ENCODE peak calls at places on chromosomes 7 and 10, in ten cellular contexts. One of them, this sample, is unnamed.
A peak's percentile ranks its signal among the peaks of the same experiment; 100 is the strongest.

GRCh38 chr10:22849077-22849810 is 78.6 kb upstream of the ARMC3 start:
- DNase-seq in astrocyte: peak; percentile 38
- DNase-seq in HEK293T: no peak
- DNase-seq in left lung: peak; percentile 42
- DNase-seq in T follicular helper cell: no peak
- DNase-seq in T47D: no peak
- DNase-seq in stimulated activated CD8-positive, alpha-beta memory T cell treated with anti-CD3 and anti-CD28 coated beads, Interleukin-15, amount 100 ng/mL, for 1 hour: no peak
- DNase-seq in Calu3: peak; percentile 52
- DNase-seq in DMS153: no peak
- DNase-seq in iPS DF 6.9: no peak
- DNase-seq in this sample: peak; percentile 49

GRCh38 chr10:118544401-118544948 is 51.0 kb downstream of the PRLHR start:
- DNase-seq in astrocyte: no peak
- DNase-seq in HEK293T: no peak
- DNase-seq in left lung: no peak
- DNase-seq in T follicular helper cell: no peak
- DNase-seq in T47D: no peak
- DNase-seq in stimulated activated CD8-positive, alpha-beta memory T cell treated with anti-CD3 and anti-CD28 coated beads, Interleukin-15, amount 100 ng/mL, for 1 hour: no peak
- DNase-seq in Calu3: no peak
- DNase-seq in DMS153: no peak
- DNase-seq in iPS DF 6.9: no peak
- DNase-seq in this sample: no peak

GRCh38 chr7:155254018-155254417 is 43.7 kb upstream of the INSIG1 start:
- DNase-seq in astrocyte: no peak
- DNase-seq in HEK293T: no peak
- DNase-seq in left lung: no peak
- DNase-seq in T follicular helper cell: no peak
- DNase-seq in T47D: no peak
- DNase-seq in stimulated activated CD8-positive, alpha-beta memory T cell treated with anti-CD3 and anti-CD28 coated beads, Interleukin-15, amount 100 ng/mL, for 1 hour: no peak
- DNase-seq in Calu3: no peak
- DNase-seq in DMS153: no peak
- DNase-seq in iPS DF 6.9: no peak
- DNase-seq in this sample: no peak

GRCh38 chr7:157437519-157438061 is 100.8 kb downstream of the DNAJB6 start:
- DNase-seq in astrocyte: no peak
- DNase-seq in HEK293T: no peak
- DNase-seq in left lung: no peak
- DNase-seq in T follicular helper cell: no peak
- DNase-seq in T47D: no peak
- DNase-seq in stimulated activated CD8-positive, alpha-beta memory T cell treated with anti-CD3 and anti-CD28 coated beads, Interleukin-15, amount 100 ng/mL, for 1 hour: no peak
- DNase-seq in Calu3: no peak
- DNase-seq in DMS153: no peak
- DNase-seq in iPS DF 6.9: no peak
- DNase-seq in this sample: no peak

GRCh38 chr10:119665901-119666708 is 14.9 kb downstream of the BAG3 start:
- DNase-seq in astrocyte: no peak
- DNase-seq in HEK293T: no peak
- DNase-seq in left lung: no peak
- DNase-seq in T follicular helper cell: no peak
- DNase-seq in T47D: peak; percentile 58
- DNase-seq in stimulated activated CD8-positive, alpha-beta memory T cell treated with anti-CD3 and anti-CD28 coated beads, Interleukin-15, amount 100 ng/mL, for 1 hour: no peak
- DNase-seq in Calu3: no peak
- DNase-seq in DMS153: no peak
- DNase-seq in iPS DF 6.9: no peak
- DNase-seq in this sample: no peak

GRCh38 chr10:75019360-75019759 is 92.1 kb upstream of the SAMD8 start:
- DNase-seq in astrocyte: peak; percentile 25
- DNase-seq in HEK293T: no peak
- DNase-seq in left lung: no peak
- DNase-seq in T follicular helper cell: no peak
- DNase-seq in T47D: peak; percentile 31
- DNase-seq in stimulated activated CD8-positive, alpha-beta memory T cell treated with anti-CD3 and anti-CD28 coated beads, Interleukin-15, amount 100 ng/mL, for 1 hour: no peak
- DNase-seq in Calu3: no peak
- DNase-seq in DMS153: peak; percentile 11
- DNase-seq in iPS DF 6.9: no peak
- DNase-seq in this sample: no peak

GRCh38 chr7:94906035-94906796 is 1.2 kb upstream of the PPP1R9A start:
- DNase-seq in astrocyte: no peak
- DNase-seq in HEK293T: no peak
- DNase-seq in left lung: no peak
- DNase-seq in T follicular helper cell: no peak
- DNase-seq in T47D: peak; percentile 2
- DNase-seq in stimulated activated CD8-positive, alpha-beta memory T cell treated with anti-CD3 and anti-CD28 coated beads, Interleukin-15, amount 100 ng/mL, for 1 hour: no peak
- DNase-seq in Calu3: no peak
- DNase-seq in DMS153: no peak
- DNase-seq in iPS DF 6.9: no peak
- DNase-seq in this sample: no peak

GRCh38 chr7:35599642-35600041 is 95.3 kb downstream of the HERPUD2 start:
- DNase-seq in astrocyte: no peak
- DNase-seq in HEK293T: no peak
- DNase-seq in left lung: no peak
- DNase-seq in T follicular helper cell: no peak
- DNase-seq in T47D: no peak
- DNase-seq in stimulated activated CD8-positive, alpha-beta memory T cell treated with anti-CD3 and anti-CD28 coated beads, Interleukin-15, amount 100 ng/mL, for 1 hour: no peak
- DNase-seq in Calu3: no peak
- DNase-seq in DMS153: no peak
- DNase-seq in iPS DF 6.9: no peak
- DNase-seq in this sample: no peak

GRCh38 chr10:66642217-66642616 is 283.6 kb upstream of the LRRTM3 start:
- DNase-seq in astrocyte: peak; percentile 12
- DNase-seq in HEK293T: no peak
- DNase-seq in left lung: no peak
- DNase-seq in T follicular helper cell: no peak
- DNase-seq in T47D: no peak
- DNase-seq in stimulated activated CD8-positive, alpha-beta memory T cell treated with anti-CD3 and anti-CD28 coated beads, Interleukin-15, amount 100 ng/mL, for 1 hour: no peak
- DNase-seq in Calu3: no peak
- DNase-seq in DMS153: no peak
- DNase-seq in iPS DF 6.9: no peak
- DNase-seq in this sample: no peak

GRCh38 chr10:132588301-132589013 is 50.9 kb downstream of the INPP5A start:
- DNase-seq in astrocyte: no peak
- DNase-seq in HEK293T: no peak
- DNase-seq in left lung: peak; percentile 74
- DNase-seq in T follicular helper cell: no peak
- DNase-seq in T47D: no peak
- DNase-seq in stimulated activated CD8-positive, alpha-beta memory T cell treated with anti-CD3 and anti-CD28 coated beads, Interleukin-15, amount 100 ng/mL, for 1 hour: no peak
- DNase-seq in Calu3: no peak
- DNase-seq in DMS153: no peak
- DNase-seq in iPS DF 6.9: no peak
- DNase-seq in this sample: peak; percentile 79

GRCh38 chr10:103648951-103649532 is 155.5 kb downstream of the NEURL1 start:
- DNase-seq in astrocyte: peak; percentile 74
- DNase-seq in HEK293T: no peak
- DNase-seq in left lung: peak; percentile 68
- DNase-seq in T follicular helper cell: no peak
- DNase-seq in T47D: peak; percentile 66
- DNase-seq in stimulated activated CD8-positive, alpha-beta memory T cell treated with anti-CD3 and anti-CD28 coated beads, Interleukin-15, amount 100 ng/mL, for 1 hour: no peak
- DNase-seq in Calu3: no peak
- DNase-seq in DMS153: no peak
- DNase-seq in iPS DF 6.9: no peak
- DNase-seq in this sample: no peak

GRCh38 chr7:129591868-129592267 is 19.7 kb upstream of the NRF1 start:
- DNase-seq in astrocyte: no peak
- DNase-seq in HEK293T: no peak
- DNase-seq in left lung: no peak
- DNase-seq in T follicular helper cell: no peak
- DNase-seq in T47D: no peak
- DNase-seq in stimulated activated CD8-positive, alpha-beta memory T cell treated with anti-CD3 and anti-CD28 coated beads, Interleukin-15, amount 100 ng/mL, for 1 hour: no peak
- DNase-seq in Calu3: no peak
- DNase-seq in DMS153: no peak
- DNase-seq in iPS DF 6.9: no peak
- DNase-seq in this sample: no peak

GRCh38 chr7:18808026-18808425 is 309.4 kb downstream of the TWIST1 start:
- DNase-seq in astrocyte: no peak
- DNase-seq in HEK293T: no peak
- DNase-seq in left lung: no peak
- DNase-seq in T follicular helper cell: no peak
- DNase-seq in T47D: no peak
- DNase-seq in stimulated activated CD8-positive, alpha-beta memory T cell treated with anti-CD3 and anti-CD28 coated beads, Interleukin-15, amount 100 ng/mL, for 1 hour: no peak
- DNase-seq in Calu3: no peak
- DNase-seq in DMS153: no peak
- DNase-seq in iPS DF 6.9: no peak
- DNase-seq in this sample: no peak

GRCh38 chr10:49178489-49179471 is 9.4 kb downstream of the TMEM273 start:
- DNase-seq in astrocyte: no peak
- DNase-seq in HEK293T: no peak
- DNase-seq in left lung: no peak
- DNase-seq in T follicular helper cell: no peak
- DNase-seq in T47D: no peak
- DNase-seq in stimulated activated CD8-positive, alpha-beta memory T cell treated with anti-CD3 and anti-CD28 coated beads, Interleukin-15, amount 100 ng/mL, for 1 hour: no peak
- DNase-seq in Calu3: no peak
- DNase-seq in DMS153: no peak
- DNase-seq in iPS DF 6.9: no peak
- DNase-seq in this sample: no peak

GRCh38 chr10:72124984-72125383 is 36.6 kb upstream of the SPOCK2 start:
- DNase-seq in astrocyte: peak; percentile 74
- DNase-seq in HEK293T: no peak
- DNase-seq in left lung: no peak
- DNase-seq in T follicular helper cell: no peak
- DNase-seq in T47D: no peak
- DNase-seq in stimulated activated CD8-positive, alpha-beta memory T cell treated with anti-CD3 and anti-CD28 coated beads, Interleukin-15, amount 100 ng/mL, for 1 hour: no peak
- DNase-seq in Calu3: no peak
- DNase-seq in DMS153: no peak
- DNase-seq in iPS DF 6.9: no peak
- DNase-seq in this sample: no peak

GRCh38 chr7:73831656-73832579 is 1.1 kb downstream of the CLDN4 start:
- DNase-seq in astrocyte: no peak
- DNase-seq in HEK293T: no peak
- DNase-seq in left lung: peak; percentile 82
- DNase-seq in T follicular helper cell: no peak
- DNase-seq in T47D: peak; percentile 98
- DNase-seq in stimulated activated CD8-positive, alpha-beta memory T cell treated with anti-CD3 and anti-CD28 coated beads, Interleukin-15, amount 100 ng/mL, for 1 hour: no peak
- DNase-seq in Calu3: peak; percentile 91
- DNase-seq in DMS153: peak; percentile 86
- DNase-seq in iPS DF 6.9: no peak
- DNase-seq in this sample: no peak

GRCh38 chr7:20647908-20648776 is 32.7 kb downstream of the ABCB5 start:
- DNase-seq in astrocyte: peak; percentile 8
- DNase-seq in HEK293T: peak; percentile 64
- DNase-seq in left lung: no peak
- DNase-seq in T follicular helper cell: no peak
- DNase-seq in T47D: peak; percentile 72
- DNase-seq in stimulated activated CD8-positive, alpha-beta memory T cell treated with anti-CD3 and anti-CD28 coated beads, Interleukin-15, amount 100 ng/mL, for 1 hour: no peak
- DNase-seq in Calu3: peak; percentile 77
- DNase-seq in DMS153: peak; percentile 6
- DNase-seq in iPS DF 6.9: peak; percentile 66
- DNase-seq in this sample: peak; percentile 9

GRCh38 chr10:8301831-8302230 is 247.3 kb downstream of the GATA3 start:
- DNase-seq in astrocyte: no peak
- DNase-seq in HEK293T: no peak
- DNase-seq in left lung: no peak
- DNase-seq in T follicular helper cell: no peak
- DNase-seq in T47D: no peak
- DNase-seq in stimulated activated CD8-positive, alpha-beta memory T cell treated with anti-CD3 and anti-CD28 coated beads, Interleukin-15, amount 100 ng/mL, for 1 hour: no peak
- DNase-seq in Calu3: no peak
- DNase-seq in DMS153: no peak
- DNase-seq in iPS DF 6.9: no peak
- DNase-seq in this sample: no peak

GRCh38 chr10:11311027-11311426 is 293.4 kb downstream of the CELF2 start:
- DNase-seq in astrocyte: no peak
- DNase-seq in HEK293T: no peak
- DNase-seq in left lung: no peak
- DNase-seq in T follicular helper cell: no peak
- DNase-seq in T47D: no peak
- DNase-seq in stimulated activated CD8-positive, alpha-beta memory T cell treated with anti-CD3 and anti-CD28 coated beads, Interleukin-15, amount 100 ng/mL, for 1 hour: no peak
- DNase-seq in Calu3: no peak
- DNase-seq in DMS153: no peak
- DNase-seq in iPS DF 6.9: no peak
- DNase-seq in this sample: no peak